ENCODE peak calls at places on chromosomes 12 and 14, in six cellular contexts. Z, T, C, O, B and V are unnamed samples.

GRCh38 chr12:119686355-119686754 is 18.4 kb downstream of the PRKAB1 start:
- DNase-seq in Z (no peak), C (no peak), O (no peak), B (no peak), T (no peak), V (no peak)

GRCh38 chr12:41532072-41532471 is 344.0 kb downstream of the PDZRN4 start:
- DNase-seq in B (no peak), Z (peak; percentile 2), C (no peak), T (no peak), O (no peak), V (no peak)

GRCh38 chr14:42664185-42664584 is 1057.5 kb downstream of the LRFN5 start:
- DNase-seq in O (no peak), T (no peak), Z (no peak), B (no peak), C (no peak), V (no peak)

GRCh38 chr14:22996823-22997301 is 13.1 kb downstream of the C14orf93 start:
- DNase-seq in B (no peak), Z (no peak), O (no peak), T (no peak), C (no peak), V (no peak)

GRCh38 chr12:100539209-100539608 is 34.3 kb upstream of the GAS2L3 start:
- DNase-seq in Z (peak; percentile 41), B (no peak), O (no peak), T (no peak), C (peak; percentile 67), V (no peak)

GRCh38 chr14:101254805-101255764 is 306.2 kb upstream of the DIO3 start:
- DNase-seq in T (no peak), C (peak; percentile 57), O (no peak), B (peak; percentile 68), Z (no peak), V (no peak)

GRCh38 chr14:76154539-76155126 is 2.9 kb downstream of the GPATCH2L start:
- DNase-seq in B (no peak), T (no peak), Z (no peak), O (no peak), C (no peak), V (no peak)

GRCh38 chr14:33634631-33635030 is 316.2 kb downstream of the EGLN3 start:
- DNase-seq in O (no peak), B (no peak), Z (peak; percentile 15), C (no peak), T (no peak), V (no peak)

GRCh38 chr12:15589328-15590032 is 199.7 kb downstream of the EPS8 start:
- DNase-seq in B (no peak), Z (no peak), O (no peak), T (no peak), C (no peak), V (no peak)

GRCh38 chr12:2301531-2302461 is 249.0 kb downstream of the CACNA1C start:
- DNase-seq in O (no peak), Z (peak; percentile 90), T (no peak), B (peak; percentile 92), C (peak; percentile 51), V (no peak)

GRCh38 chr12:130621696-130622298 is 94.3 kb downstream of the RIMBP2 start:
- DNase-seq in O (no peak), C (no peak), T (no peak), Z (no peak), B (no peak), V (no peak)

GRCh38 chr12:114018669-114019068 is 52.5 kb upstream of the RBM19 start:
- DNase-seq in C (peak; percentile 71), O (no peak), T (no peak), Z (peak; percentile 2), B (no peak), V (no peak)

GRCh38 chr12:93785262-93786010 is 108.3 kb downstream of the CRADD start:
- DNase-seq in O (peak; percentile 31), C (peak; percentile 94), Z (peak; percentile 97), T (no peak), B (peak; percentile 85), V (peak; percentile 17)

GRCh38 chr14:56738020-56738419 is 72.3 kb downstream of the OTX2 start:
- DNase-seq in Z (no peak), B (no peak), O (no peak), C (no peak), T (no peak), V (no peak)

GRCh38 chr12:93979189-93979588 is 169.2 kb upstream of the PLXNC1 start:
- DNase-seq in B (no peak), O (no peak), T (no peak), Z (peak; percentile 23), C (peak; percentile 56), V (no peak)

GRCh38 chr14:81264011-81264410 is 43.3 kb upstream of the GTF2A1 start:
- DNase-seq in B (no peak), C (no peak), T (no peak), O (no peak), Z (no peak), V (no peak)

GRCh38 chr12:12228402-12228801 is 38.4 kb downstream of the LRP6 start:
- DNase-seq in O (no peak), Z (no peak), T (no peak), B (no peak), C (no peak), V (no peak)

GRCh38 chr14:63076476-63076875 is 31.2 kb upstream of the KCNH5 start:
- DNase-seq in C (peak; percentile 12), B (no peak), Z (no peak), O (no peak), T (no peak), V (no peak)